ENCODE peak calls at places on chromosomes 3 and 15, in six cellular contexts. One of them, this sample, is unnamed.

GRCh38 chr3:30315452-30315851 is 290.9 kb upstream of the TGFBR2 start:
- DNase-seq in ovary: no peak
- DNase-seq in tibial nerve: no peak
- DNase-seq in breast epithelium: no peak
- DNase-seq in A549: no peak
- DNase-seq in stomach: no peak
- DNase-seq in this sample: no peak

GRCh38 chr3:14525685-14526631 is 14.2 kb downstream of the GRIP2 start:
- DNase-seq in ovary: peak
- DNase-seq in tibial nerve: no peak
- DNase-seq in breast epithelium: peak
- DNase-seq in A549: no peak
- DNase-seq in stomach: peak
- DNase-seq in this sample: no peak

GRCh38 chr15:52069559-52069958 is 43.0 kb downstream of the BCL2L10 start:
- DNase-seq in ovary: no peak
- DNase-seq in tibial nerve: no peak
- DNase-seq in breast epithelium: no peak
- DNase-seq in A549: no peak
- DNase-seq in stomach: peak
- DNase-seq in this sample: no peak

GRCh38 chr3:161104561-161105551 is at the start of gene B3GALNT1:
- DNase-seq in ovary: peak
- DNase-seq in tibial nerve: peak
- DNase-seq in breast epithelium: no peak
- DNase-seq in A549: peak
- DNase-seq in stomach: peak
- DNase-seq in this sample: peak

GRCh38 chr15:92947071-92947730 is 47.1 kb downstream of the CHD2 start:
- DNase-seq in ovary: no peak
- DNase-seq in tibial nerve: no peak
- DNase-seq in breast epithelium: no peak
- DNase-seq in A549: no peak
- DNase-seq in stomach: no peak
- DNase-seq in this sample: no peak

GRCh38 chr3:132062535-132062934 is 27.7 kb upstream of the CPNE4 start:
- DNase-seq in ovary: no peak
- DNase-seq in tibial nerve: no peak
- DNase-seq in breast epithelium: no peak
- DNase-seq in A549: no peak
- DNase-seq in stomach: no peak
- DNase-seq in this sample: no peak

GRCh38 chr3:48402281-48402732 is 27.6 kb downstream of the PLXNB1 start:
- DNase-seq in ovary: peak
- DNase-seq in tibial nerve: peak
- DNase-seq in breast epithelium: peak
- DNase-seq in A549: no peak
- DNase-seq in stomach: peak
- DNase-seq in this sample: peak

GRCh38 chr3:125143982-125144652 is 68.4 kb downstream of the SLC12A8 start:
- DNase-seq in ovary: peak
- DNase-seq in tibial nerve: no peak
- DNase-seq in breast epithelium: no peak
- DNase-seq in A549: no peak
- DNase-seq in stomach: no peak
- DNase-seq in this sample: no peak

GRCh38 chr3:123406598-123406997 is 42.3 kb downstream of the ADCY5 start:
- DNase-seq in ovary: peak
- DNase-seq in tibial nerve: no peak
- DNase-seq in breast epithelium: no peak
- DNase-seq in A549: no peak
- DNase-seq in stomach: peak
- DNase-seq in this sample: peak

GRCh38 chr3:129892486-129892856 is 1.0 kb downstream of the TMCC1 start:
- DNase-seq in ovary: no peak
- DNase-seq in tibial nerve: no peak
- DNase-seq in breast epithelium: no peak
- DNase-seq in A549: no peak
- DNase-seq in stomach: no peak
- DNase-seq in this sample: peak

GRCh38 chr15:33211409-33211808 is 16.9 kb upstream of the FMN1 start:
- DNase-seq in ovary: no peak
- DNase-seq in tibial nerve: peak
- DNase-seq in breast epithelium: no peak
- DNase-seq in A549: no peak
- DNase-seq in stomach: peak
- DNase-seq in this sample: no peak

GRCh38 chr3:31522152-31522551 is 10.6 kb upstream of the STT3B start:
- DNase-seq in ovary: no peak
- DNase-seq in tibial nerve: no peak
- DNase-seq in breast epithelium: no peak
- DNase-seq in A549: no peak
- DNase-seq in stomach: no peak
- DNase-seq in this sample: peak

GRCh38 chr15:79724312-79724711 is 172.5 kb downstream of the MTHFS start:
- DNase-seq in ovary: no peak
- DNase-seq in tibial nerve: no peak
- DNase-seq in breast epithelium: no peak
- DNase-seq in A549: no peak
- DNase-seq in stomach: no peak
- DNase-seq in this sample: no peak

GRCh38 chr3:15794842-15795562 is 2.8 kb downstream of the ANKRD28 start:
- DNase-seq in ovary: no peak
- DNase-seq in tibial nerve: no peak
- DNase-seq in breast epithelium: no peak
- DNase-seq in A549: no peak
- DNase-seq in stomach: no peak
- DNase-seq in this sample: no peak

GRCh38 chr15:46080018-46080417 is 445.2 kb downstream of the SQOR start:
- DNase-seq in ovary: no peak
- DNase-seq in tibial nerve: no peak
- DNase-seq in breast epithelium: no peak
- DNase-seq in A549: no peak
- DNase-seq in stomach: no peak
- DNase-seq in this sample: no peak

GRCh38 chr15:50065264-50065663 is 53.8 kb downstream of the ATP8B4 start:
- DNase-seq in ovary: no peak
- DNase-seq in tibial nerve: no peak
- DNase-seq in breast epithelium: no peak
- DNase-seq in A549: no peak
- DNase-seq in stomach: no peak
- DNase-seq in this sample: no peak

GRCh38 chr3:39154323-39155021 is 1.1 kb upstream of the CSRNP1 start:
- DNase-seq in ovary: peak
- DNase-seq in tibial nerve: no peak
- DNase-seq in breast epithelium: no peak
- DNase-seq in A549: peak
- DNase-seq in stomach: no peak
- DNase-seq in this sample: no peak

GRCh38 chr3:197692641-197693040 is 44.1 kb downstream of the RUBCN start:
- DNase-seq in ovary: no peak
- DNase-seq in tibial nerve: no peak
- DNase-seq in breast epithelium: no peak
- DNase-seq in A549: no peak
- DNase-seq in stomach: no peak
- DNase-seq in this sample: no peak

GRCh38 chr15:31843426-31844055 is 186.8 kb upstream of the CHRNA7 start:
- DNase-seq in ovary: no peak
- DNase-seq in tibial nerve: no peak
- DNase-seq in breast epithelium: no peak
- DNase-seq in A549: no peak
- DNase-seq in stomach: no peak
- DNase-seq in this sample: no peak

GRCh38 chr3:27467545-27467944 is 16.6 kb downstream of the SLC4A7 start:
- DNase-seq in ovary: no peak
- DNase-seq in tibial nerve: no peak
- DNase-seq in breast epithelium: no peak
- DNase-seq in A549: peak
- DNase-seq in stomach: no peak
- DNase-seq in this sample: no peak

GRCh38 chr3:195129644-195130492 is 141.1 kb downstream of the XXYLT1 start:
- DNase-seq in ovary: no peak
- DNase-seq in tibial nerve: no peak
- DNase-seq in breast epithelium: no peak
- DNase-seq in A549: no peak
- DNase-seq in stomach: no peak
- DNase-seq in this sample: no peak
- TF ChIP-seq POLR2A in ovary: no peak
- TF ChIP-seq POLR2A in tibial nerve: no peak
- TF ChIP-seq POLR2A in breast epithelium: no peak
- TF ChIP-seq POLR2A in A549: no peak
- TF ChIP-seq POLR2A in stomach: no peak
- TF ChIP-seq POLR2A in this sample: no peak

GRCh38 chr3:100062665-100063064 is 51.6 kb downstream of the FILIP1L start:
- DNase-seq in ovary: no peak
- DNase-seq in tibial nerve: no peak
- DNase-seq in breast epithelium: no peak
- DNase-seq in A549: no peak
- DNase-seq in stomach: no peak
- DNase-seq in this sample: no peak

GRCh38 chr3:100057716-100058575 is 56.4 kb downstream of the FILIP1L start:
- DNase-seq in ovary: no peak
- DNase-seq in tibial nerve: no peak
- DNase-seq in breast epithelium: no peak
- DNase-seq in A549: no peak
- DNase-seq in stomach: no peak
- DNase-seq in this sample: no peak

GRCh38 chr3:100063929-100064461 is 50.3 kb downstream of the FILIP1L start:
- DNase-seq in ovary: no peak
- DNase-seq in tibial nerve: no peak
- DNase-seq in breast epithelium: no peak
- DNase-seq in A549: no peak
- DNase-seq in stomach: no peak
- DNase-seq in this sample: no peak

GRCh38 chr3:100060685-100061484 is 53.4 kb downstream of the FILIP1L start:
- DNase-seq in ovary: no peak
- DNase-seq in tibial nerve: no peak
- DNase-seq in breast epithelium: no peak
- DNase-seq in A549: no peak
- DNase-seq in stomach: no peak
- DNase-seq in this sample: no peak

GRCh38 chr3:100059472-100059871 is 54.8 kb downstream of the FILIP1L start:
- DNase-seq in ovary: no peak
- DNase-seq in tibial nerve: no peak
- DNase-seq in breast epithelium: no peak
- DNase-seq in A549: no peak
- DNase-seq in stomach: no peak
- DNase-seq in this sample: no peak
- H3K27ac ChIP-seq in ovary: no peak
- H3K27ac ChIP-seq in tibial nerve: no peak
- H3K27ac ChIP-seq in breast epithelium: no peak
- H3K27ac ChIP-seq in A549: no peak
- H3K27ac ChIP-seq in stomach: no peak
- H3K27ac ChIP-seq in this sample: no peak

GRCh38 chr3:71247948-71248315 is 335.6 kb downstream of the FOXP1 start:
- DNase-seq in ovary: no peak
- DNase-seq in tibial nerve: no peak
- DNase-seq in breast epithelium: no peak
- DNase-seq in A549: no peak
- DNase-seq in stomach: no peak
- DNase-seq in this sample: no peak

GRCh38 chr3:71245052-71245488 is 338.5 kb downstream of the FOXP1 start:
- DNase-seq in ovary: peak
- DNase-seq in tibial nerve: no peak
- DNase-seq in breast epithelium: no peak
- DNase-seq in A549: no peak
- DNase-seq in stomach: no peak
- DNase-seq in this sample: no peak

GRCh38 chr3:71250026-71250425 is 333.5 kb downstream of the FOXP1 start:
- DNase-seq in ovary: no peak
- DNase-seq in tibial nerve: no peak
- DNase-seq in breast epithelium: no peak
- DNase-seq in A549: no peak
- DNase-seq in stomach: no peak
- DNase-seq in this sample: no peak

GRCh38 chr3:71245971-71246860 is 337.3 kb downstream of the FOXP1 start:
- DNase-seq in ovary: peak
- DNase-seq in tibial nerve: no peak
- DNase-seq in breast epithelium: no peak
- DNase-seq in A549: no peak
- DNase-seq in stomach: no peak
- DNase-seq in this sample: peak

DNA sequence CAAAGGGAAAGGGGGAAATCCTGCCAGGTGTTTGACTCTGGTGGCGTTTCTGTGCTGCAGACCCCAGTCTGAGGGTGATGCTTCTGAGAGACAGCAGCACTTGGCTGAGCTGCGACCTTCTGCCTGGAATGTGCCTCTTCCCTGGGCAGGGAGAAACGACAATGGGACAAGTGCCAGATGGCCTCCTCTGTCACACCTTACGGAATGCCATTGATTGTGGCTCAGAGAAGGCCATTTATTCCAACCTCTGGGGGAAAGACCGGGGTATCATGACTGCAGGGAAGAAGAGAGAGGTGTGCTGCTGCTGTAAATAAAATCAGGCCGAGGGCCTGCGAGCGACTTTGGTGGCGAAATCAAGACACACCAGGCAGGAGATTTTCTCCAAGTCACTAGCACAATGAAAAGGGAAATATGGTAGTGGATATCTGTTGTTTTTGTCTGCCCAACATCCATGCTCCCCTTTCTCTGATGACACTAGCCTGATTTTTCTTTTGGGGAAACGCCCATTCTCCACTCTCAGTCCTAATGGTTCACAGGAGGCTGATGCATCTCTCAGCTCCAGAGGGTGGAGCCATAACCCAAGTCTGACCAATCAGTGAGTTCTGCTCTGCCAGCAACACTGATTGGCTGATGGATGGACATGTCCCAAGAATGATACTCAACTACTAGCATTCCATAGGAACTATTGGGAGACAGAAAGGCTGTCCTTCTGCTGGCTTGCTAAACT is 336.1 kb downstream of the FOXP1 start:
- DNase-seq in ovary: no peak
- DNase-seq in tibial nerve: no peak
- DNase-seq in breast epithelium: no peak
- DNase-seq in A549: peak
- DNase-seq in stomach: no peak
- DNase-seq in this sample: no peak
- TF ChIP-seq CTCF in ovary: no peak
- TF ChIP-seq CTCF in tibial nerve: no peak
- TF ChIP-seq CTCF in breast epithelium: no peak
- TF ChIP-seq CTCF in A549: no peak
- TF ChIP-seq CTCF in stomach: no peak
- TF ChIP-seq CTCF in this sample: no peak

GRCh38 chr15:63072809-63073277 is 30.3 kb downstream of the TPM1 start:
- DNase-seq in ovary: no peak
- DNase-seq in tibial nerve: no peak
- DNase-seq in breast epithelium: no peak
- DNase-seq in A549: no peak
- DNase-seq in stomach: no peak
- DNase-seq in this sample: no peak

GRCh38 chr15:63072023-63072650 is 29.6 kb downstream of the TPM1 start:
- DNase-seq in ovary: no peak
- DNase-seq in tibial nerve: no peak
- DNase-seq in breast epithelium: no peak
- DNase-seq in A549: no peak
- DNase-seq in stomach: no peak
- DNase-seq in this sample: no peak

GRCh38 chr15:63075072-63075995 is 32.8 kb downstream of the TPM1 start:
- DNase-seq in ovary: no peak
- DNase-seq in tibial nerve: no peak
- DNase-seq in breast epithelium: no peak
- DNase-seq in A549: no peak
- DNase-seq in stomach: no peak
- DNase-seq in this sample: no peak

GRCh38 chr15:63071288-63071909 is 28.9 kb downstream of the TPM1 start:
- DNase-seq in ovary: no peak
- DNase-seq in tibial nerve: no peak
- DNase-seq in breast epithelium: no peak
- DNase-seq in A549: no peak
- DNase-seq in stomach: no peak
- DNase-seq in this sample: no peak

GRCh38 chr15:63073497-63074172 is 31.1 kb downstream of the TPM1 start:
- DNase-seq in ovary: no peak
- DNase-seq in tibial nerve: no peak
- DNase-seq in breast epithelium: no peak
- DNase-seq in A549: no peak
- DNase-seq in stomach: no peak
- DNase-seq in this sample: no peak
- TF ChIP-seq POLR2A in ovary: no peak
- TF ChIP-seq POLR2A in tibial nerve: no peak
- TF ChIP-seq POLR2A in breast epithelium: no peak
- TF ChIP-seq POLR2A in A549: no peak
- TF ChIP-seq POLR2A in stomach: no peak
- TF ChIP-seq POLR2A in this sample: no peak

This sample was measured in upper lobe of left lung.